ENCODE peak calls at places on chromosomes 1 and 21, in four cellular contexts. P, H, V and I are unnamed samples.

GRCh38 chr1:107782192-107782845 is 182.7 kb downstream of the VAV3 start:
- DNase-seq in V (peak; percentile 41), H (peak; percentile 63), P (peak; percentile 79), I (peak; percentile 54)

GRCh38 chr1:110783292-110783918 is 89.5 kb upstream of the CD53 start:
- DNase-seq in P (peak; percentile 64), V (peak; percentile 28), H (peak; percentile 43), I (peak; percentile 49)

GRCh38 chr1:50750021-50750619 is 209.9 kb downstream of the FAF1 start:
- DNase-seq in P (peak; percentile 63), H (peak; percentile 30), V (peak; percentile 60), I (peak; percentile 20)

GRCh38 chr21:31760931-31761330 is 29.0 kb upstream of the SCAF4 start:
- DNase-seq in H (no peak), P (no peak), V (no peak), I (no peak)

GRCh38 chr21:38386967-38387366 is 111.3 kb downstream of the ERG start:
- DNase-seq in V (no peak), H (no peak), P (peak; percentile 9), I (no peak)

GRCh38 chr1:20321573-20321972 is 30.9 kb downstream of the VWA5B1 start:
- DNase-seq in V (no peak), H (no peak), P (peak; percentile 7), I (no peak)

GRCh38 chr1:96999191-96999590 is 277.6 kb downstream of the PTBP2 start:
- DNase-seq in V (no peak), H (no peak), P (no peak), I (no peak)

GRCh38 chr1:8889925-8890785 is 11.7 kb upstream of the ENO1 start:
- DNase-seq in V (no peak), H (peak; percentile 88), P (peak; percentile 93), I (peak; percentile 87)

GRCh38 chr1:30896905-30897304 is 11.7 kb downstream of the SDC3 start:
- DNase-seq in P (no peak), H (no peak), V (no peak), I (no peak)